ENCODE peak calls at places on chromosomes 5 and 9, in five cellular contexts. B, S, J, N and A are unnamed samples.

GRCh38 chr9:75504721-75505120 is 385.8 kb upstream of the PCSK5 start:
- DNase-seq in J (no peak), S (no peak), B (no peak), N (no peak), A (no peak)

GRCh38 chr9:95771556-95772280 is 103.8 kb upstream of the ERCC6L2 start:
- DNase-seq in N (no peak), B (no peak), S (no peak), J (no peak), A (no peak)

GRCh38 chr5:110812639-110813038 is 73.8 kb downstream of the SLC25A46 start:
- DNase-seq in S (no peak), N (no peak), J (no peak), B (no peak), A (no peak)

GRCh38 chr5:67636091-67636490 is 439.5 kb upstream of the CD180 start:
- DNase-seq in N (no peak), S (peak), J (no peak), B (no peak), A (no peak)

GRCh38 chr5:181246276-181247050 is 2.8 kb upstream of the RACK1 start:
- DNase-seq in S (peak), J (peak), N (peak), B (no peak), A (peak)

GRCh38 chr9:91502913-91503649 is 79.4 kb upstream of the NFIL3 start:
- DNase-seq in S (no peak), J (no peak), N (no peak), B (no peak), A (no peak)

GRCh38 chr5:29794146-29794787 is 1399.2 kb upstream of the CDH6 start:
- DNase-seq in J (no peak), B (no peak), N (no peak), S (no peak), A (no peak)

GRCh38 chr9:124778575-124779367 is 1.8 kb downstream of the OLFML2A start:
- DNase-seq in N (no peak), B (no peak), S (no peak), J (no peak), A (no peak)